ENCODE peak calls at places on chromosomes 7 and 10, in six cellular contexts. P is GM23248, K is SK-N-SH, L is HCT116, S is neural progenitor cell, O is PC-3. A is an unnamed sample.

GRCh38 chr7:94001396-94001795 is 2.8 kb downstream of the BET1 start:
- DNase-seq in L (no peak), S (no peak), K (no peak), O (peak; percentile 12), P (peak; percentile 52), A (no peak)

GRCh38 chr10:62258926-62259325 is 9.7 kb downstream of the RTKN2 start:
- DNase-seq in L (no peak), O (peak; percentile 59), S (no peak), P (no peak), K (no peak), A (no peak)

GRCh38 chr10:13939391-13939790 is 352.6 kb downstream of the PRPF18 start:
- DNase-seq in S (no peak), O (no peak), L (no peak), K (no peak), P (peak; percentile 10), A (no peak)

GRCh38 chr7:155352753-155353115 is 55.1 kb downstream of the INSIG1 start:
- DNase-seq in K (no peak), L (no peak), O (no peak), P (no peak), S (no peak), A (no peak)

GRCh38 chr7:5248201-5248885 is 34.4 kb upstream of the SLC29A4 start:
- DNase-seq in L (no peak), S (no peak), K (no peak), O (no peak), P (no peak), A (no peak)

GRCh38 chr10:128160335-128160734 is 34.1 kb upstream of the MKI67 start:
- DNase-seq in L (no peak), K (no peak), O (no peak), S (no peak), P (no peak), A (no peak)

GRCh38 chr7:2071133-2071832 is 161.5 kb downstream of the MAD1L1 start:
- DNase-seq in O (no peak), K (no peak), S (peak; percentile 83), L (no peak), P (no peak), A (no peak)

GRCh38 chr7:73740771-73741170 is 2.2 kb upstream of the ABHD11 start:
- DNase-seq in L (no peak), K (no peak), P (peak; percentile 35), S (no peak), O (no peak), A (no peak)

GRCh38 chr10:103147645-103148044 is 45.4 kb downstream of the NT5C2 start:
- DNase-seq in L (no peak), S (no peak), K (no peak), O (no peak), P (no peak), A (no peak)

GRCh38 chr10:103141950-103142349 is 51.1 kb downstream of the NT5C2 start:
- DNase-seq in P (no peak), S (no peak), O (no peak), K (no peak), L (no peak), A (no peak)

GRCh38 chr10:103145860-103146466 is 47.1 kb downstream of the NT5C2 start:
- DNase-seq in P (peak; percentile 84), O (peak; percentile 52), L (peak; percentile 51), K (peak; percentile 21), S (no peak), A (no peak)

GRCh38 chr10:103144086-103144485 is 49.0 kb downstream of the NT5C2 start:
- DNase-seq in O (no peak), P (no peak), K (no peak), S (no peak), L (no peak), A (no peak)

DNA sequence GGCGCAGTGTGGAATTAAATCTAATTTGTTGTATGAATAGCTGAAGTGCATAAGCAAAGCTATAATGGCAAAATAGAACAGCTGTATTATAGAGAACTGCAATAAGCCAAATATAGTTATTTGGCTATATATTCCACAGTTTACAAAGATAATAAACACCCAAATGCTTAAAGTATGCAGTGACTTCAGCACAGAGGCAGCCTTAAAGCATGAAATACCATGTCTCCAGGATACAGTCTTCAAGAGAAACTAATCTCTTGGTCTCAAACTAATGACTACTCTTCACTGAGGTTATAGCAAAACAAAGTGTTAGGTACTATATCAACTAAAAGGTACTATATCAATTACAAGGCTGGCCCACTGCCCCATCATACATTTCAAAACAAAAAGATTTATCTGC is 48.0 kb downstream of the NT5C2 start:
- DNase-seq in K (no peak), S (no peak), L (no peak), O (no peak), P (peak; percentile 69), A (no peak)
- TF ChIP-seq EZH2phosphoT487 in K (no peak), S (no peak), L (no peak), O (no peak), P (no peak), A (no peak)

GRCh38 chr10:102975483-102976057 is 57.5 kb downstream of the CNNM2 start:
- DNase-seq in P (peak; percentile 27), O (no peak), K (no peak), L (no peak), S (no peak), A (no peak)
- H3K9ac ChIP-seq in P (no peak overlapping the region), O (no peak overlapping the region), K (no peak overlapping the region), L (no peak overlapping the region), S (no peak overlapping the region), A (no peak overlapping the region)

GRCh38 chr10:12308102-12308501 is 41.2 kb upstream of the CAMK1D start:
- DNase-seq in S (no peak), O (no peak), K (no peak), L (no peak), P (peak; percentile 39), A (no peak)
- H3K4me2 ChIP-seq in S (no peak overlapping the region), O (no peak overlapping the region), K (no peak overlapping the region), L (no peak overlapping the region), P (no peak overlapping the region), A (no peak overlapping the region)

GRCh38 chr10:77553966-77554365 is 83.6 kb downstream of the KCNMA1 start:
- DNase-seq in O (peak; percentile 62), K (no peak), L (no peak), S (no peak), P (no peak), A (no peak)
- TF ChIP-seq EZH2phosphoT487 in O (no peak), K (no peak), L (no peak), S (no peak), P (no peak), A (no peak)

DNA sequence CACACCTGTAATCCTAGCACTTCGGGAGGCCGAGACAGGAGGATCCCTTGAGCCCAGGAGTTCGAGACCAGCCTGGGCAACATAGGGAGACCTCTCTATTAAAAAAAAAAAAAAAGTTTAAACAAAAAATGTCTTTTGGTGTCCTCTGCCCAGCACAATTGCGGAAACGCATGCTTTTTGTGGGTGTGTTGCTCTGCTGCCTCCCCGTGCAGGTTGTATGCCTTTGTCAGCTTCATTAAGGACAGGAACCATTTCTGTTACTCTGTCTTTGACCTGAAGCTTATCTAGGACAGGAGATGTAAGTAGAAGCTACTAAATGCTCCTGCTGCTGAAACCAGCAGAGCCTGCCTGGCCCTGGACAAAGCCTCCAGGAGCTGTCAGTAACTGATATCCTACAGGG is 21.3 kb upstream of the ANKRD2 start:
- DNase-seq in P (no peak), K (no peak), S (no peak), L (no peak), O (no peak), A (no peak)
- H3K9ac ChIP-seq in P (no peak overlapping the region), K (no peak overlapping the region), S (no peak overlapping the region), L (no peak overlapping the region), O (no peak overlapping the region), A (no peak overlapping the region)

DNA sequence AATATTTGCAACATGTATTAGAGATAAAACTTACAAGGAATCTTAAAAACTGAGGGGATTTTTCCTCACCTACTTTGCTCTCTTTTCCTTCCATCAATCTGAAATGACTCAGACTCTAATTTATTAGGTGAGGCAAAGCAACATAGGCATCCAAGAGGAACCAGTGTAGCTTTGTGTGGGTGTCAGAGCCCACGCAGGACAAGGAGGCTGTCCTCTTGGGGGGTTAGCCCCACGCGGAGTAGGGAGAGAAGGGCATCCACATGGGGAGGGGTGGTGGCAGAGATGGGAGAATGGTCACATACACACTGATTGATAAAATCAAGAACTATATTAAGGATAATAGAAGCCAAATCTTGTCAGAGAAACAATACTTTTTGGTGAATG is 33.8 kb upstream of the ARMS2 start:
- DNase-seq in K (no peak), P (peak; percentile 42), S (no peak), O (no peak), L (no peak), A (no peak)
- H3K4me2 ChIP-seq in K (peak overlapping the region; percentile 37), P (peak overlapping the region; percentile 64), S (no peak overlapping the region), O (no peak overlapping the region), L (no peak overlapping the region), A (no peak overlapping the region)

GRCh38 chr10:80501381-80501912 is 36.3 kb upstream of the SH2D4B start:
- DNase-seq in L (no peak), S (no peak), K (no peak), P (no peak), O (no peak), A (no peak)
- TF ChIP-seq EZH2phosphoT487 in L (no peak), S (no peak), K (no peak), P (no peak), O (no peak), A (no peak)

DNA sequence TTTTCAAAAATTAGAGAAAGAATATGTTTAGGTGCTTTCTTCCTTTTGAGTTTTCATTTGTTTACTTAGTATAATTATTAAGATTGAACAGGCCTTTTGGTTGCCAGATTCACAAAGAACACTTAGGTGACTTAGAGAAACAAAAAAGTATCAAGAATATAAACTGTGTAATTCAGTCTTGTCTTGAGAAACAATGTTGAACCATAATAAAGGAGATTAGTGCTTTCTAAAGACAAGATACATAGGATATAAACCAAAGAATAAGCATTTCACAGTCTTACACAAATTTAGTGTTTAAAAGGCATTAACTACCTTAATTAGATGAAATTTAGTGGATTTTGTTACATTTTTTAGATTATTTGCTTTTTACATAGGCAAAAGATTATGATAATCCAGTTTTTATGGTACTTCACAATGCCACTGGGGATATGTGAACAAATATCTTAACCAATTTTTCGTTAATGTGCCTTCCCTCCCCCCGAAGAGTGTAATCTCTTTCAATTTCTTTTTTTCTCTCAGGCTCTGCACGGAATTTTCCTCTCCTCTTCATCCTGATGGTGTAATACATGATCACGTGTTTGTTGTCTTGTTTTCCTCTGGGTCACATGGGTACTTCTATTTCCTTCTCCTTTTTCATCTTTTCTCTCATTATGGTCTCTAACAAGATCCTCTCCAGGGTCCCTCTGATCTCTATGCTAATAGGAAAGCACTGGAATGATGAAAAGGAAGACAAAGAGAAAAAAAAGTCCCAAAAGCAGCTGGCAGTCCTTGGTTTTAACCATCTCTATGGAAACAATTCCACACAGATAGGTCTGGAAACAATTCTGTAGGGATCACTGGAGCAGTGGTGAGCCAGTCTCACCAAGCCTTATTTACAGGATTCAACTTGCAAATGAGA is 3.7 kb upstream of the HNRNPH3 start:
- DNase-seq in P (peak; percentile 90), S (peak; percentile 70), O (no peak), L (peak; percentile 16), K (peak; percentile 68), A (no peak)
- H3K9ac ChIP-seq in P (peak overlapping the region; percentile 78), S (no peak overlapping the region), O (no peak overlapping the region), L (peak overlapping the region; percentile 31), K (peak overlapping the region; percentile 46), A (no peak overlapping the region)

GRCh38 chr7:25148772-25149575 is 23.9 kb upstream of the CYCS start:
- DNase-seq in K (no peak), S (no peak), L (no peak), P (peak; percentile 4), O (peak; percentile 6), A (no peak)
- H3K4me2 ChIP-seq in K (no peak overlapping the region), S (peak overlapping the region; percentile 21), L (no peak overlapping the region), P (no peak overlapping the region), O (no peak overlapping the region), A (no peak overlapping the region)

GRCh38 chr10:110775022-110775379 is 96.7 kb upstream of the PDCD4 start:
- DNase-seq in L (peak; percentile 87), O (peak; percentile 90), P (no peak), S (no peak), K (no peak), A (no peak)
- TF ChIP-seq EZH2phosphoT487 in L (no peak), O (no peak), P (no peak), S (no peak), K (no peak), A (no peak)